ENCODE peak calls at places on chromosomes 7 and 10, in ten cellular contexts. H is prostate gland; P is PC-9; I is epithelial cell of esophagus; T is GM19239; E is activated naive CD4-positive, alpha-beta T cell treated with anti-CD3 and anti-CD28 coated beads, Interleukin-2, amount 10 ng/mL, durations not matched to agents 7 days and 5 days; X is anterior cingulate cortex; J is KBM-7; O is SHP77 treated with DMSO at 0.1 percent for 48 hours; M is fibroblast of lung. K is an unnamed sample.

GRCh38 chr7:73828107-73828803 is 2.5 kb upstream of the CLDN4 start:
- DNase-seq in H (peak), P (peak), I (peak), T (no peak), E (no peak), X (no peak), J (peak), O (peak), M (peak), K (no peak)

GRCh38 chr10:1643161-1643910 is 94.0 kb downstream of the ADARB2 start:
- DNase-seq in H (no peak), P (no peak), I (peak), T (no peak), E (peak), X (no peak), J (peak), O (no peak), M (no peak), K (no peak)

GRCh38 chr10:16717617-16718395 is 99.4 kb downstream of the RSU1 start:
- DNase-seq in H (no peak), P (no peak), I (no peak), T (no peak), E (no peak), X (no peak), J (no peak), O (no peak), M (peak), K (peak)

GRCh38 chr10:11724938-11725776 is 17.0 kb upstream of the ECHDC3 start:
- DNase-seq in H (no peak), P (peak), I (peak), T (peak), E (no peak), X (no peak), J (peak), O (peak), M (peak), K (peak)

GRCh38 chr10:3143366-3143765 is 29.2 kb downstream of the PITRM1 start:
- DNase-seq in H (no peak), P (no peak), I (no peak), T (no peak), E (no peak), X (no peak), J (no peak), O (no peak), M (no peak), K (no peak)

GRCh38 chr7:32588657-32589056 is 93.4 kb downstream of the AVL9 start:
- DNase-seq in H (no peak), P (no peak), I (peak), T (no peak), E (no peak), X (no peak), J (no peak), O (no peak), M (peak), K (peak)

GRCh38 chr10:132353456-132354355 is 21.7 kb downstream of the LRRC27 start:
- DNase-seq in H (no peak), P (no peak), I (no peak), T (no peak), E (no peak), X (no peak), J (no peak), O (no peak), M (no peak), K (no peak)

GRCh38 chr7:5780801-5781496 is 514 bp downstream of the RNF216 start:
- DNase-seq in H (peak), P (no peak), I (peak), T (peak), E (peak), X (no peak), J (peak), O (no peak), M (peak), K (peak)

GRCh38 chr7:42768037-42768436 is 143.8 kb downstream of the C7orf25 start:
- DNase-seq in H (no peak), P (no peak), I (no peak), T (no peak), E (no peak), X (no peak), J (no peak), O (no peak), M (no peak), K (no peak)

GRCh38 chr10:12337973-12338372 is 11.4 kb upstream of the CAMK1D start:
- DNase-seq in H (no peak), P (no peak), I (no peak), T (no peak), E (no peak), X (no peak), J (no peak), O (no peak), M (peak), K (no peak)

GRCh38 chr10:103566536-103566935 is 73.0 kb downstream of the NEURL1 start:
- DNase-seq in H (no peak), P (no peak), I (peak), T (no peak), E (no peak), X (no peak), J (no peak), O (no peak), M (no peak), K (no peak)

GRCh38 chr7:132752431-132752830 is 176.2 kb upstream of the PLXNA4 start:
- DNase-seq in H (no peak), P (peak), I (no peak), T (no peak), E (no peak), X (no peak), J (no peak), O (no peak), M (peak), K (no peak)

GRCh38 chr10:3848005-3848767 is 63.2 kb upstream of the KLF6 start:
- DNase-seq in H (no peak), P (no peak), I (peak), T (no peak), E (no peak), X (no peak), J (no peak), O (no peak), M (peak), K (peak)

GRCh38 chr10:121926157-121926556 is 1.7 kb downstream of the ATE1 start:
- DNase-seq in H (no peak), P (no peak), I (peak), T (no peak), E (no peak), X (no peak), J (no peak), O (no peak), M (no peak), K (no peak)

GRCh38 chr10:28463676-28464395 is 69.1 kb upstream of the WAC start:
- DNase-seq in H (peak), P (no peak), I (no peak), T (no peak), E (no peak), X (no peak), J (peak), O (no peak), M (no peak), K (no peak)

GRCh38 chr10:72682626-72683025 is 9.3 kb upstream of the MCU start:
- DNase-seq in H (no peak), P (no peak), I (no peak), T (no peak), E (no peak), X (no peak), J (peak), O (no peak), M (peak), K (no peak)